ENCODE peak calls at places on chromosomes 2 and 18, in six cellular contexts. L is HepG2, U is GM12892, Z is H1, B is K562, O is GM12878. R is an unnamed sample.

GRCh38 chr2:169673106-169673505 is 21.1 kb downstream of the CFAP210 start:
- DNase-seq in U (no peak), L (no peak), Z (no peak), O (no peak), B (no peak), R (no peak)

GRCh38 chr2:86074811-86075210 is 30.9 kb downstream of the POLR1A start:
- DNase-seq in B (no peak), L (no peak), Z (no peak), O (no peak), U (no peak), R (no peak)

GRCh38 chr18:36358141-36358540 is 60.6 kb downstream of the FHOD3 start:
- DNase-seq in U (no peak), B (no peak), L (no peak), O (no peak), Z (no peak), R (no peak)

GRCh38 chr2:160876765-160877164 is 283.5 kb upstream of the TANK start:
- DNase-seq in L (no peak), Z (no peak), B (no peak), O (no peak), U (no peak), R (no peak)

GRCh38 chr2:217162533-217162932 is 302.7 kb upstream of the TNP1 start:
- DNase-seq in Z (no peak), L (peak; percentile 52), O (no peak), B (peak; percentile 23), U (no peak), R (no peak)

GRCh38 chr2:47227532-47228166 is 72.5 kb upstream of the STPG4 start:
- DNase-seq in L (no peak), B (no peak), Z (no peak), O (no peak), U (no peak), R (no peak)

GRCh38 chr2:149329068-149329467 is 1.3 kb upstream of the LYPD6 start:
- DNase-seq in O (no peak), B (no peak), Z (no peak), U (no peak), L (no peak), R (no peak)

GRCh38 chr18:75235891-75236290 is 25.3 kb downstream of the TSHZ1 start:
- DNase-seq in B (no peak), Z (no peak), U (no peak), L (no peak), O (no peak), R (no peak)

GRCh38 chr2:122531803-122532344 is 776.4 kb downstream of the TSN start:
- DNase-seq in B (no peak), U (no peak), L (no peak), Z (peak; percentile 53), O (no peak), R (no peak)

GRCh38 chr2:138267902-138268254 is 233.7 kb upstream of the SPOPL start:
- DNase-seq in U (no peak), O (peak; percentile 61), L (no peak), B (no peak), Z (no peak), R (no peak)

GRCh38 chr18:13626544-13626908 is 99.8 kb downstream of the FAM210A start:
- DNase-seq in Z (no peak), L (no peak), U (no peak), O (no peak), B (no peak), R (no peak)

GRCh38 chr18:11497585-11497984 is 111.8 kb upstream of the SLC35G4 start:
- DNase-seq in Z (no peak), U (no peak), B (no peak), O (no peak), L (peak; percentile 61), R (no peak)

GRCh38 chr2:151120016-151120415 is 141.6 kb downstream of the RBM43 start:
- DNase-seq in L (no peak), O (no peak), B (no peak), Z (no peak), U (no peak), R (no peak)

GRCh38 chr2:240954436-240955305 is 43.7 kb upstream of the SNED1 start:
- DNase-seq in Z (no peak), U (no peak), O (no peak), B (no peak), L (no peak), R (no peak)

GRCh38 chr18:24111936-24112335 is 26.9 kb upstream of the CABYR start:
- DNase-seq in U (no peak), B (no peak), O (no peak), L (no peak), Z (no peak), R (no peak)

GRCh38 chr2:240620149-240620731 is 5.0 kb upstream of the GPR35 start:
- DNase-seq in B (no peak), O (no peak), Z (no peak), U (no peak), L (no peak), R (no peak)

GRCh38 chr18:40072761-40073160 is 1882.3 kb upstream of the PIK3C3 start:
- DNase-seq in Z (no peak), U (no peak), L (no peak), O (no peak), B (no peak), R (no peak)

GRCh38 chr18:13247506-13247905 is 28.9 kb downstream of the LDLRAD4 start:
- DNase-seq in L (no peak), O (no peak), B (no peak), U (no peak), Z (no peak), R (no peak)

GRCh38 chr2:37323770-37324535 is 680 bp downstream of the PRKD3 start:
- DNase-seq in Z (no peak), O (no peak), L (peak; percentile 29), B (peak; percentile 11), U (no peak), R (peak; percentile 15)

GRCh38 chr2:43228782-43229659 is 2.6 kb upstream of the ZFP36L2 start:
- DNase-seq in O (no peak), L (no peak), Z (no peak), U (no peak), B (no peak), R (no peak)

GRCh38 chr2:134491796-134492441 is 226.9 kb downstream of the TMEM163 start:
- DNase-seq in O (no peak), B (no peak), L (peak; percentile 18), Z (no peak), U (no peak), R (no peak)

GRCh38 chr2:40361478-40361877 is 90.4 kb downstream of the SLC8A1 start:
- DNase-seq in U (no peak), O (no peak), Z (no peak), L (no peak), B (no peak), R (no peak)

GRCh38 chr2:239496700-239497099 is 95.9 kb upstream of the HDAC4 start:
- DNase-seq in B (peak; percentile 38), U (no peak), L (no peak), Z (no peak), O (no peak), R (no peak)

GRCh38 chr2:11669454-11670291 is at the start of gene NTSR2:
- DNase-seq in L (peak; percentile 51), B (peak; percentile 54), Z (peak; percentile 65), U (no peak), O (no peak), R (no peak)

DNA sequence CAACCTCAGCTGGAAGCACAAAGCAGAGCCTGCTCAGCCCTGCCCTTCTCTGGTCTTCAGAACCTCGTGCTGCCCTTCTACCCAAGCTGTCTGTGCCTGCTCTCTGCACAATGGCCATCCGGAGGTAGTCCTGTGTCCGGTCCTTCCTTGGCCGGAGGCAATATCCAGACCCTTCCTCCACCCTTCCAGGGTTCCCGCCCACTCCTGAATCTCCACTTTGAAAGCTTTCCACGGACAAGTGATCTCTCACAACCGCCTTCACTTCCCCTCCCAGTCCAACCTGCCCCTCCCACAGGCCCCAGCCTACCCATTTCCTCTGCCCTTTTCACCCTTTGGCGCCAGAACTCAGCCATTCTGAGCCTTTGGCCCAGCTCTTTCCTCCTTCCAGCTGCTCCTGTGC is 236.5 kb upstream of the SMAD2 start:
- DNase-seq in Z (no peak), U (no peak), B (no peak), O (no peak), L (no peak), R (no peak)
- TF ChIP-seq POLR2A in Z (no peak), U (no peak), B (no peak), O (no peak), L (no peak), R (no peak)

GRCh38 chr18:51390695-51391094 is 193.2 kb upstream of the MEX3C start:
- DNase-seq in B (no peak), O (no peak), L (no peak), U (no peak), Z (no peak), R (no peak)

GRCh38 chr18:51383116-51383515 is 185.6 kb upstream of the MEX3C start:
- DNase-seq in U (no peak), L (no peak), Z (no peak), B (no peak), O (no peak), R (no peak)

GRCh38 chr18:51382081-51382480 is 184.6 kb upstream of the MEX3C start:
- DNase-seq in O (no peak), U (no peak), L (no peak), Z (no peak), B (no peak), R (no peak)

GRCh38 chr18:51383711-51384110 is 186.2 kb upstream of the MEX3C start:
- DNase-seq in U (no peak), B (no peak), L (no peak), Z (no peak), O (no peak), R (no peak)

GRCh38 chr18:51385270-51385669 is 187.8 kb upstream of the MEX3C start:
- DNase-seq in O (no peak), L (no peak), Z (no peak), U (no peak), B (no peak), R (no peak)
- TF ChIP-seq TAF1 in O (no peak), L (no peak), Z (no peak), U (no peak), B (no peak), R (no peak)

DNA sequence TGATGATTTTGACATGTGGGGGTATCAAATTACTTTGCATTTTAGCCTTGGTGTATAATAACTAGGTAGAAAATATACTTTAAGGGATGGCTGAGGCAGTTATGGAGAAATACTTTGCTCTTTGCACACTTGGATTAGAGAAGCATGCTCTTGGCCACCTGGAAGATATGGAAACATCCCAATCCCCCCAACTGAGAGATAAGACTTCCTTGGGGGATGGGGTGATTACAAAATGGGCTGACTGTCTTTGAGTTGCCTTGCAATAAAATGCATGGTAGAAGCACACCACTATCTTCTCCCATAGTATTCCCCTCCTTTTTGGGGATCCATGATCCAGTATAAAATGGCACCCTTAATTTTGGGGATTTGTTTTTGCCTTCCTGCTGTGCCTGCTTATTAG is 15.1 kb upstream of the FAM98A start:
- DNase-seq in B (no peak), U (no peak), Z (no peak), L (no peak), O (no peak), R (no peak)
- TF ChIP-seq POLR2A in B (no peak), U (no peak), Z (no peak), L (no peak), O (no peak), R (no peak)

DNA sequence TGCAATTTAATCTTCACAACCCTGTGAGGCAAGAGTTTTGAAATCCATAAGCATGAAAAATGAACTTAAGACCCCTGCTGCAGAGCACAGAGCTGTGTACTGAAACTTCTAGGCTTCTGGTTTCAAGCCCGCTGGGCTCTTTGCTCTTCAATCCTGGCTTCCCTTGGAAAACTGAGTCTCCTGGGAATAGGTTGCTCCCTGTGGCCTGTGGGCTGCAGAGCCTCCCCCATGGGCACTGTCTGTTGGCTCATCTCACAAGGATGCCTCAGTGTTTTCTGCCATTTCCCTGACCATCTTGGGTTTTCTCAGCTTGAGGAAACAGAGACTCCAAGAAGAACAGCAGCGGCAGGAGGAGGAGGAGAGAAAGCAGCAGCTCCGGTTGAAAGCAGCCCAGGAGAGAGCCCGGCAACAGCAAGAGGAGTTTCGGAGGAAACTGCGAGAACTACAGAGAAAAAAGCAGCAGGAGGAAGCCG is 44.5 kb downstream of the SUMO1 start:
- DNase-seq in O (no peak), Z (no peak), U (no peak), B (no peak), L (no peak), R (no peak)
- TF ChIP-seq TAF1 in O (no peak), Z (no peak), U (no peak), B (no peak), L (no peak), R (no peak)